ENCODE peak calls at places on chromosomes 4 and X, in four cellular contexts. G is PC-3, M is aorta, J is heart left ventricle. E is an unnamed sample.

GRCh38 chr4:6755088-6755753 is 27.3 kb upstream of the KIAA0232 start:
- DNase-seq in G (no peak), M (no peak), J (no peak), E (no peak)

GRCh38 chr4:153257966-153258365 is 53.7 kb downstream of the TRIM2 start:
- DNase-seq in G (no peak), M (no peak), J (no peak), E (no peak)

GRCh38 chr4:118356731-118357130 is 3.9 kb upstream of the PRSS12 start:
- DNase-seq in G (no peak), M (no peak), J (no peak), E (no peak)

GRCh38 chr4:83036991-83037390 is 2.0 kb downstream of the COPS4 start:
- DNase-seq in G (no peak), M (no peak), J (no peak), E (peak; percentile 22)

GRCh38 chrX:84441143-84441542 is 61.1 kb downstream of the HDX start:
- DNase-seq in G (peak; percentile 78), M (no peak), J (no peak), E (no peak)

GRCh38 chrX:40628506-40628905 is 5.3 kb downstream of the MPC1L start:
- DNase-seq in G (no peak), M (no peak), J (no peak), E (no peak)

GRCh38 chr4:8916251-8916913 is 44.7 kb upstream of the HMX1 start:
- DNase-seq in G (no peak), M (no peak), J (peak; percentile 44), E (no peak)

GRCh38 chrX:67780694-67781109 is 236.9 kb downstream of the AR start:
- DNase-seq in G (peak; percentile 2), M (peak; percentile 93), J (peak; percentile 79), E (no peak)

GRCh38 chrX:134004038-134004437 is 18.6 kb upstream of the GPC3 start:
- DNase-seq in G (peak; percentile 25), M (no peak), J (no peak), E (no peak)

GRCh38 chrX:3345281-3346081 is 971 bp downstream of the MXRA5 start:
- DNase-seq in G (no peak), M (peak; percentile 63), J (peak; percentile 79), E (peak; percentile 1)

GRCh38 chrX:153906126-153906917 is 1.8 kb downstream of the AVPR2 start:
- DNase-seq in G (no peak), M (no peak), J (peak; percentile 33), E (no peak)

GRCh38 chr4:78014889-78015886 is 41.9 kb upstream of the FRAS1 start:
- DNase-seq in G (no peak), M (no peak), J (no peak), E (no peak)

GRCh38 chr4:55989716-55990115 is 41.0 kb downstream of the CEP135 start:
- DNase-seq in G (no peak), M (no peak), J (no peak), E (no peak)

GRCh38 chr4:86549163-86549788 is 44.8 kb upstream of the PTPN13 start:
- DNase-seq in G (peak; percentile 67), M (no peak), J (no peak), E (no peak)

GRCh38 chr4:184433258-184433892 is 41.0 kb downstream of the IRF2 start:
- DNase-seq in G (no peak), M (no peak), J (no peak), E (no peak)

GRCh38 chr4:185143596-185143969 is 517 bp downstream of the SLC25A4 start:
- DNase-seq in G (peak; percentile 44), M (peak; percentile 79), J (peak; percentile 79), E (peak; percentile 26)

GRCh38 chr4:120829113-120829831 is 93.3 kb downstream of the PRDM5 start:
- DNase-seq in G (peak; percentile 2), M (no peak), J (no peak), E (no peak)

GRCh38 chrX:3426552-3426951 is 80.1 kb upstream of the MXRA5 start:
- DNase-seq in G (no peak), M (no peak), J (no peak), E (no peak)

GRCh38 chrX:72045141-72045540 is 86.6 kb downstream of the RTL5 start:
- DNase-seq in G (no peak), M (no peak), J (no peak), E (no peak)

DNA sequence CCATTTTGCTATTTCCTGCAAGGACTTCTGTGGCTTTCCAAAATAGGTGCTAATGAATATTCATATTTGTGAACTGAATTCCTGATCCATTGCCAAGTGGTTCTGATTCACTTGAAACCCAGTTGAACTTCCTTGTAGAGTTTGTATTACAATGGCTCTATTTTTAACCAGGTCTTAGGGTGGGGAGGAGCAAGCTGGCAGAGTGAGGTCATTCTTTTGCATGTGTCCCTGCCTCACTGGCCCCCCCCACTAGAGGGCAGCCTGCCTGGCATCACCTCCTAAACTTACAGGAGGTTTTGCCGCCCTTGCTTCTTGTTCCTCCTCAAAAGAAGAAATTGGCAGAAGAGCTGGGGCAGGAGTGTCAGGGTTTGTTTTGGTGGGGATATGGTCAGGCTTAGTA is 10.5 kb downstream of the PTTG2 start:
- DNase-seq in G (peak; percentile 59), M (peak; percentile 91), J (peak; percentile 87), E (peak; percentile 76)
- H3K27ac ChIP-seq in G (no peak overlapping the region), M (peak overlapping the region; percentile 93), J (peak overlapping the region; percentile 70), E (peak overlapping the region; percentile 70)

GRCh38 chr4:176782191-176782590 is 10.5 kb downstream of the VEGFC start:
- DNase-seq in G (no peak), M (no peak), J (no peak), E (no peak)
- H3K4me1 ChIP-seq in G (peaks cover 84% of the 10 kb centered on the region), M (no peaks in the 10 kb centered on the region), J (peaks cover 12% of the 10 kb centered on the region), E (no peaks in the 10 kb centered on the region)

GRCh38 chrX:107675365-107675654 is 47.0 kb downstream of the PRPS1 start:
- DNase-seq in G (no peak), M (no peak), J (no peak), E (no peak)

GRCh38 chrX:107674480-107675364 is 46.4 kb downstream of the PRPS1 start:
- DNase-seq in G (no peak), M (peak; percentile 75), J (peak; percentile 64), E (peak; percentile 19)

GRCh38 chrX:107673401-107673800 is 45.1 kb downstream of the PRPS1 start:
- DNase-seq in G (no peak), M (no peak), J (no peak), E (no peak)

GRCh38 chrX:107672955-107673378 is 44.7 kb downstream of the PRPS1 start:
- DNase-seq in G (peak; percentile 84), M (peak; percentile 78), J (peak; percentile 83), E (peak; percentile 81)

GRCh38 chrX:107673933-107674479 is 45.7 kb downstream of the PRPS1 start:
- DNase-seq in G (no peak), M (peak; percentile 87), J (peak; percentile 90), E (peak; percentile 74)
- H3K27ac ChIP-seq in G (peak overlapping the region; percentile 30), M (peak overlapping the region; percentile 60), J (peak overlapping the region; percentile 83), E (peak overlapping the region; percentile 100)

DNA sequence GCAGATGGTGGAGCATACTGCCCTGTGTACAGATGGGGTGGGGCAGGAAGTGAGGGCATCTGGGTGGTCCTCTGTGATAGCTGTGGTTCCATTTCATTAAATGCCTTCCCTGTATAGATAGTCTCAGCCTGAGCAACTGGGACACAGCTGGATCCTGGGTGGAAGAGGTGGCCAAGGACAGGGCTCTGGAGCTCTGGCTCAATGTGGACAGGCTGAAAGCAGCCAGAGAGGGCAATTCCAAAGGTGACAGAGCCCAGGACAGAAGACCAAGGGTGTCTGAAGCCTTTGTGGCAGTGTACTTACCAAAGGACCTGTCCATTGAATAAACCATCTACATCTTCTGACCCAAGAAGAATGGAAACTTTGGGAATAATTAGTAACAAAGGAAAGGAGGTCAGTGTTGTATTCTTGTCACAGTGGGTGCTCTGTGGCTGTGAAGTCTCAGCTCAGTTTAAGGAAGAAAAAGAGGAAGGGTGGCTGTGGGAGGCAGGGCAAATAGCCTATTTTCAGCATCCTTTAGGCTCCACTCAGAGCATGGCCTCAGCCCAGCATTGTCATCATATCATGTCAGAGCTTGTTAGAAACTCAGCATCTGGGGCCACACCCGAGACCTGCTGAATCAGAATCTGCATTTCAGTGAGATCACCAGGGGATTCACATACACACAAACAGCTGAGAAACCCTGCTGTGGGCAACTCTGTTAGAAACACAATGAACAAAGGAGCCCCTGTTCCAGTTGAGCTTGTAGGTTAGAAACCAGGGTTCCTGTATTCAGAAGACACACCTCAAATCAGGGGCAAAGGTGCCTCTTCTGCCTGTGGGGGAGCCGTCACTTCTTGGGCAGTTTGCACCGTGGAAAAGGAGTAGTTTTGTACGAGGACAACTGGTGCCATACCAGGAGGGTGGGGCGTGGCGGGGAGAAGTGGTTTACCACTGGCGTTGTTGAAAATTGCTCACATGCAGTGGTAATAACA is 168.6 kb downstream of the PTTG2 start:
- DNase-seq in G (peak; percentile 21), M (no peak), J (no peak), E (peak; percentile 53)
- H3K4me1 ChIP-seq in G (no peaks in the 10 kb centered on the region), M (no peaks in the 10 kb centered on the region), J (peaks cover 28% of the 10 kb centered on the region), E (peaks cover 8% of the 10 kb centered on the region)